ENCODE peak calls at places on chromosomes 1 and 21, in nine cellular contexts. One of them, this sample, is unnamed.

GRCh38 chr1:173503391-173503790 is 26.3 kb downstream of the PRDX6 start:
- DNase-seq in thyroid gland: no peak
- DNase-seq in endothelial cell of umbilical vein: no peak
- DNase-seq in GM12891: no peak
- DNase-seq in NB4: no peak
- DNase-seq in ovary: no peak
- DNase-seq in heart left ventricle: no peak
- DNase-seq in body of pancreas: no peak
- DNase-seq in stomach: no peak
- DNase-seq in this sample: no peak

GRCh38 chr1:117436528-117436927 is 69.3 kb downstream of the MAN1A2 start:
- DNase-seq in endothelial cell of umbilical vein: no peak
- DNase-seq in thyroid gland: no peak
- DNase-seq in heart left ventricle: no peak
- DNase-seq in GM12891: no peak
- DNase-seq in NB4: no peak
- DNase-seq in stomach: no peak
- DNase-seq in body of pancreas: no peak
- DNase-seq in ovary: no peak
- DNase-seq in this sample: no peak

GRCh38 chr21:30058928-30059327 is 107.7 kb downstream of the CLDN17 start:
- DNase-seq in NB4: no peak
- DNase-seq in stomach: no peak
- DNase-seq in body of pancreas: no peak
- DNase-seq in endothelial cell of umbilical vein: no peak
- DNase-seq in heart left ventricle: no peak
- DNase-seq in ovary: no peak
- DNase-seq in thyroid gland: no peak
- DNase-seq in GM12891: no peak
- DNase-seq in this sample: no peak

GRCh38 chr1:84541679-84542078 is 32.6 kb downstream of the CTBS start:
- DNase-seq in NB4: peak
- DNase-seq in thyroid gland: no peak
- DNase-seq in GM12891: no peak
- DNase-seq in heart left ventricle: no peak
- DNase-seq in stomach: no peak
- DNase-seq in ovary: no peak
- DNase-seq in body of pancreas: no peak
- DNase-seq in endothelial cell of umbilical vein: no peak
- DNase-seq in this sample: no peak

GRCh38 chr1:109931189-109931672 is 20.6 kb downstream of the CSF1 start:
- DNase-seq in thyroid gland: peak
- DNase-seq in endothelial cell of umbilical vein: peak
- DNase-seq in NB4: peak
- DNase-seq in stomach: peak
- DNase-seq in GM12891: no peak
- DNase-seq in body of pancreas: peak
- DNase-seq in heart left ventricle: peak
- DNase-seq in ovary: peak
- DNase-seq in this sample: no peak

GRCh38 chr1:13661539-13661938 is 38.4 kb upstream of the PRDM2 start:
- DNase-seq in endothelial cell of umbilical vein: no peak
- DNase-seq in ovary: peak
- DNase-seq in NB4: no peak
- DNase-seq in body of pancreas: no peak
- DNase-seq in GM12891: no peak
- DNase-seq in stomach: no peak
- DNase-seq in thyroid gland: no peak
- DNase-seq in heart left ventricle: no peak
- DNase-seq in this sample: no peak

GRCh38 chr1:996851-997727 is 2.8 kb downstream of the HES4 start:
- DNase-seq in thyroid gland: no peak
- DNase-seq in heart left ventricle: peak
- DNase-seq in ovary: no peak
- DNase-seq in NB4: peak
- DNase-seq in body of pancreas: peak
- DNase-seq in stomach: no peak
- DNase-seq in endothelial cell of umbilical vein: no peak
- DNase-seq in GM12891: no peak
- DNase-seq in this sample: no peak

GRCh38 chr1:56188855-56189254 is 390.5 kb downstream of the PLPP3 start:
- DNase-seq in thyroid gland: no peak
- DNase-seq in stomach: no peak
- DNase-seq in body of pancreas: no peak
- DNase-seq in NB4: no peak
- DNase-seq in ovary: no peak
- DNase-seq in GM12891: no peak
- DNase-seq in heart left ventricle: no peak
- DNase-seq in endothelial cell of umbilical vein: no peak
- DNase-seq in this sample: no peak

GRCh38 chr1:19113362-19114092 is 96.5 kb downstream of the UBR4 start:
- DNase-seq in ovary: no peak
- DNase-seq in heart left ventricle: no peak
- DNase-seq in body of pancreas: peak
- DNase-seq in thyroid gland: peak
- DNase-seq in NB4: peak
- DNase-seq in GM12891: peak
- DNase-seq in stomach: no peak
- DNase-seq in endothelial cell of umbilical vein: peak
- DNase-seq in this sample: no peak

GRCh38 chr21:41803316-41803715 is 36.5 kb upstream of the RIPK4 start:
- DNase-seq in GM12891: no peak
- DNase-seq in NB4: no peak
- DNase-seq in thyroid gland: no peak
- DNase-seq in heart left ventricle: no peak
- DNase-seq in stomach: no peak
- DNase-seq in endothelial cell of umbilical vein: no peak
- DNase-seq in body of pancreas: no peak
- DNase-seq in ovary: no peak
- DNase-seq in this sample: no peak

GRCh38 chr1:33902486-33903209 is 38.8 kb downstream of the HMGB4 start:
- DNase-seq in stomach: no peak
- DNase-seq in heart left ventricle: no peak
- DNase-seq in ovary: no peak
- DNase-seq in endothelial cell of umbilical vein: no peak
- DNase-seq in NB4: no peak
- DNase-seq in thyroid gland: no peak
- DNase-seq in GM12891: no peak
- DNase-seq in body of pancreas: no peak
- DNase-seq in this sample: no peak

GRCh38 chr1:96234299-96234698 is 487.3 kb upstream of the PTBP2 start:
- DNase-seq in NB4: no peak
- DNase-seq in ovary: no peak
- DNase-seq in body of pancreas: peak
- DNase-seq in endothelial cell of umbilical vein: peak
- DNase-seq in GM12891: no peak
- DNase-seq in heart left ventricle: peak
- DNase-seq in stomach: peak
- DNase-seq in thyroid gland: peak
- DNase-seq in this sample: no peak

GRCh38 chr1:174077755-174078490 is 55.8 kb upstream of the RC3H1 start:
- DNase-seq in ovary: no peak
- DNase-seq in stomach: no peak
- DNase-seq in thyroid gland: no peak
- DNase-seq in GM12891: no peak
- DNase-seq in heart left ventricle: no peak
- DNase-seq in body of pancreas: no peak
- DNase-seq in NB4: peak
- DNase-seq in endothelial cell of umbilical vein: no peak
- DNase-seq in this sample: no peak

GRCh38 chr1:201748331-201748730 is 80.6 kb upstream of the IPO9 start:
- DNase-seq in body of pancreas: no peak
- DNase-seq in stomach: no peak
- DNase-seq in GM12891: no peak
- DNase-seq in thyroid gland: no peak
- DNase-seq in ovary: no peak
- DNase-seq in NB4: no peak
- DNase-seq in heart left ventricle: no peak
- DNase-seq in endothelial cell of umbilical vein: peak
- DNase-seq in this sample: no peak

GRCh38 chr21:28587748-28588147 is 404.9 kb downstream of the LTN1 start:
- DNase-seq in body of pancreas: no peak
- DNase-seq in endothelial cell of umbilical vein: no peak
- DNase-seq in thyroid gland: no peak
- DNase-seq in heart left ventricle: no peak
- DNase-seq in stomach: no peak
- DNase-seq in GM12891: no peak
- DNase-seq in ovary: no peak
- DNase-seq in NB4: no peak
- DNase-seq in this sample: no peak

DNA sequence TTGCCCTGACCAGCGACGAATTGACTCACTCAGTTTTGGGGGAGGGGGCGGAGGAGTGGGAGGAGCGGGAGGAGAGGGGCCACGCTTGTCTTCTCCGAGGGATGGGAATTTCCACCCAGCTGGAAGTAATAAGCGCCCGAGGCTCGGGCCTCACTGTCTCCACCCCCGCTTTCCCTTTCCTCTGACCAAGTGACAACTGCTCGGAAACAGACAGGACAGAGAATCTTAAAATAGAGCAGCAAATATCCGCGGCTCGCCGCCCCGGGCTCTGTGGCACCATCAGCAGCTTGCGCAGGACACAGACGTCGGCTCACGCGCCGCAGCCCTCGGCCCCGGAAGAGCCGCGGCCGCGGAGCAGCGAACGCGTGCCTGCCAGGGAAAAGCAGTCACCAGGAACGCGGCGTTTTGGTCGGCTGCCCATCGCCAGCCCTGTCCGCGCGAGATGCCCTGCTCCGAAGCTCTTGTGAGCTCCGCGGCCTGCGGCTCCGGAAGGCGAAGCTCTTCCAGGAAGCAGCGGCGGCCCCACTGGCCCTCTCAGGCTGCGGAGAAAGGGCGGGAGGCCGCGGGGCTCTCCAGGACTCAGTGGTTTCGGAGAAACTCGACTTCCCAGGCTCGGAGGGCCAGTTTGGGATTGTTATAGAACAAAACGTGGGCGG is 10.7 kb upstream of the RGS16 start:
- DNase-seq in thyroid gland: peak
- DNase-seq in stomach: peak
- DNase-seq in NB4: peak
- DNase-seq in body of pancreas: peak
- DNase-seq in GM12891: peak
- DNase-seq in ovary: peak
- DNase-seq in endothelial cell of umbilical vein: peak
- DNase-seq in heart left ventricle: peak
- DNase-seq in this sample: peak
- TF ChIP-seq POLR2A in thyroid gland: peak
- TF ChIP-seq POLR2A in stomach: no peak
- TF ChIP-seq POLR2A in NB4: peak
- TF ChIP-seq POLR2A in body of pancreas: peak
- TF ChIP-seq POLR2A in GM12891: peak
- TF ChIP-seq POLR2A in ovary: no peak
- TF ChIP-seq POLR2A in endothelial cell of umbilical vein: no peak
- TF ChIP-seq POLR2A in heart left ventricle: peak
- TF ChIP-seq POLR2A in this sample: peak

DNA sequence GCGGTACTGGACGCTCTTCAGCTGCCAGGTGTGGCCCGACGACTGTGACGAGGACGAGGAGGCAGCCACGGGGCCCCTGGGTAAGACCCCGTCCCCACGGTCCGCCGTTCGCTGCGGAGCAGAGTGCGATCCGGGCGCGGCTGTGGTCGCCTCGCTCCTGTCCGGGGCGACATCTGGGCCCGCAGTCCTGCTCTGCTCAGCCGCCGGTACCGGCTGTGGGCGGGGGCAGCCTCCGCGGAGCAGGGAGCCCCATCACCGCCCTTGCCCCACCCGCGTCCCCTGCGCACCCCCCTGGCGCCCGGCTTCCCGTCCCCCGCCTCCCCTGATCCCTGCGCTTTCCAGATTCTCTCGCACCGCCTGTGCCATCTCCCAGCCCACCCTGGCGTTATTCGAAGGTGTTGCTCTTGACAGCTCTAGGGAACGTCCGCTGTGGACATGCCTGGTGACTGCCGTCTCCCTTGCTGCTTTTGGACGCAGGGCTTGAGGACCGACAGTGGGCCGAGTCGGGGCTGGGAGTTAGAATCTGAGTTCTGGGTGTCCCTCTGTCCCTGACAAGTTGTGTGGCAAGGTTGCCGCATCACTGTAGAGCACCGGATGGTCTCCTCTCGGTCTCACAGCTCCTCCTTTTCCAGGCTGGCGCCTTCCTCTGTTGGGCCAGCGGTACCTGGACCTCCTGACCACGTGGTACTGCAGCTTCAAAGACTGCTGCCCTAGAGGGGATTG is 599 bp downstream of the TOR3A start:
- DNase-seq in stomach: peak
- DNase-seq in NB4: peak
- DNase-seq in GM12891: peak
- DNase-seq in heart left ventricle: peak
- DNase-seq in body of pancreas: peak
- DNase-seq in ovary: no peak
- DNase-seq in endothelial cell of umbilical vein: peak
- DNase-seq in thyroid gland: peak
- DNase-seq in this sample: no peak
- TF ChIP-seq POLR2A in stomach: no peak
- TF ChIP-seq POLR2A in NB4: no peak
- TF ChIP-seq POLR2A in GM12891: no peak
- TF ChIP-seq POLR2A in heart left ventricle: no peak
- TF ChIP-seq POLR2A in body of pancreas: no peak
- TF ChIP-seq POLR2A in ovary: no peak
- TF ChIP-seq POLR2A in endothelial cell of umbilical vein: no peak
- TF ChIP-seq POLR2A in thyroid gland: no peak
- TF ChIP-seq POLR2A in this sample: no peak

GRCh38 chr1:98053471-98054366 is 132.9 kb upstream of the DPYD start:
- DNase-seq in stomach: peak
- DNase-seq in heart left ventricle: peak
- DNase-seq in ovary: peak
- DNase-seq in GM12891: peak
- DNase-seq in endothelial cell of umbilical vein: peak
- DNase-seq in body of pancreas: peak
- DNase-seq in NB4: peak
- DNase-seq in thyroid gland: peak
- DNase-seq in this sample: no peak
- TF ChIP-seq POLR2A in stomach: no peak
- TF ChIP-seq POLR2A in heart left ventricle: no peak
- TF ChIP-seq POLR2A in ovary: no peak
- TF ChIP-seq POLR2A in GM12891: no peak
- TF ChIP-seq POLR2A in endothelial cell of umbilical vein: no peak
- TF ChIP-seq POLR2A in body of pancreas: no peak
- TF ChIP-seq POLR2A in NB4: no peak
- TF ChIP-seq POLR2A in thyroid gland: no peak
- TF ChIP-seq POLR2A in this sample: no peak

DNA sequence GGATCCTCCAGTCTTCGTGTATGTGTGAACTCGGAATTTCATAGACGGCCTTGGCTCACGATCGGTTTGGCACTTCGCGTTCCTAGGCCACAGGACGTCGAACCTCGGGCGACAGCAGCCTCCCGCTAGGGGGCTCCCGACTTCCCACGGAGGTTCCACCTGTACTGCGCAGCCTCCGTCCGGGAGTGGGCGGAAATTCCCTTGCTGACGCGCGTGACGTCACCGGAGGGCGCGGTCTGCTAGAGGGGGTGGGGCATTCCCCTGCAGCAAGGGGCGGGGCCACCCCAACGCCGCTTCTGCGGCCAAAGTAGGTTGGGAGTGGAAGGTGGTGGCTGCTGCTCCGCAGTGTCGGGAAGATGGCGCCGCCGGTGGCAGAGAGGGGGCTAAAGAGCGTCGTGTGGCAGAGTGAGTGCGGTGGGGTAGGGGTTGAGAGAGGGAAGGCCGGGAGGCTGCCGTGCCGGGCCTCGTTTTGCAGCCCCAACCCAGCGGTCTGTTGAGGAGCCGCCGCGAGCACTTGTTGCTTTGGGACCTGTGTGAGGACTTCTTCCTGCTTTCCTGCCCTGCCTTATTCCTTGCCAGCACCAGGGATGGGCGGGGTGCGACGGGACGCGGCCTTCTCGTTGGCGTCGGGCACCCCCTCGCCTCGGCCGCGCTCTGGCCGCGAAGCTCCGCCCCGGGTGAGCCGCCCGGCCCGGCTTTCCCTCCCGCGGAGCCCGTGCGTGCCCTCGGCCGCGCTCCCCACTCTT is at the start of gene STXBP3:
- DNase-seq in GM12891: peak
- DNase-seq in endothelial cell of umbilical vein: peak
- DNase-seq in thyroid gland: peak
- DNase-seq in ovary: peak
- DNase-seq in heart left ventricle: peak
- DNase-seq in NB4: peak
- DNase-seq in body of pancreas: peak
- DNase-seq in stomach: peak
- DNase-seq in this sample: peak
- TF ChIP-seq POLR2A in GM12891: peak
- TF ChIP-seq POLR2A in endothelial cell of umbilical vein: peak
- TF ChIP-seq POLR2A in thyroid gland: peak
- TF ChIP-seq POLR2A in ovary: peak
- TF ChIP-seq POLR2A in heart left ventricle: peak
- TF ChIP-seq POLR2A in NB4: peak
- TF ChIP-seq POLR2A in body of pancreas: peak
- TF ChIP-seq POLR2A in stomach: peak
- TF ChIP-seq POLR2A in this sample: peak